ENCODE peak calls at places on chromosomes 16 and 17, in ten cellular contexts. B is iris pigment epithelial cell; M is uterus; A is NCI-H1092; X is CD4-positive, alpha-beta T cell; G is NCI-H1105 treated with DMSO at 0.1 percent for 48 hours; N is heart right ventricle; O is hepatocyte; I is HTR-8/SVneo; J is ELF-1. D is an unnamed sample.

GRCh38 chr17:7538891-7539290 is 10.0 kb upstream of the TNFSF12 start:
- DNase-seq in M (no peak), B (peak), X (no peak), A (no peak), O (no peak), N (no peak), I (no peak), J (no peak), G (no peak), D (no peak)

GRCh38 chr17:46800573-46800972 is 17.9 kb downstream of the WNT3 start:
- DNase-seq in M (no peak), I (no peak), G (no peak), X (no peak), O (no peak), B (no peak), N (no peak), J (no peak), A (no peak), D (no peak)

GRCh38 chr17:29124135-29124930 is 55.9 kb downstream of the MYO18A start:
- DNase-seq in A (peak), J (peak), B (peak), O (peak), I (peak), N (peak), X (no peak), G (peak), M (peak), D (peak)

GRCh38 chr17:81053043-81053970 is 18.4 kb downstream of the BAIAP2 start:
- DNase-seq in N (no peak), J (peak), M (no peak), O (no peak), X (no peak), I (no peak), G (no peak), B (no peak), A (no peak), D (peak)

GRCh38 chr17:62898239-62898864 is 67.7 kb upstream of the TANC2 start:
- DNase-seq in O (peak), N (peak), J (peak), I (peak), G (no peak), X (no peak), B (no peak), M (no peak), A (no peak), D (no peak)

GRCh38 chr17:66580601-66581385 is 254.1 kb upstream of the CACNG5 start:
- DNase-seq in B (peak), O (peak), N (peak), G (peak), J (no peak), A (no peak), M (peak), I (no peak), X (no peak), D (no peak)

GRCh38 chr17:49746791-49747490 is 17.0 kb downstream of the FAM117A start:
- DNase-seq in M (no peak), B (no peak), X (no peak), J (no peak), A (no peak), I (no peak), N (no peak), O (no peak), G (no peak), D (no peak)

GRCh38 chr17:79064026-79064425 is 10.6 kb upstream of the ENGASE start:
- DNase-seq in N (no peak), I (no peak), B (no peak), X (no peak), A (no peak), G (no peak), J (no peak), O (no peak), M (no peak), D (no peak)

GRCh38 chr17:1060991-1061390 is 64.1 kb downstream of the TIMM22 start:
- DNase-seq in A (peak), N (no peak), I (peak), O (peak), G (no peak), X (no peak), M (no peak), J (no peak), B (peak), D (no peak)

GRCh38 chr17:68539536-68540469 is 27.6 kb downstream of the PRKAR1A start:
- DNase-seq in O (peak), A (no peak), G (no peak), I (no peak), N (no peak), B (peak), X (no peak), J (peak), M (peak), D (no peak)

GRCh38 chr17:58285422-58285810 is 4.7 kb upstream of the MPO start:
- DNase-seq in A (no peak), N (no peak), I (no peak), O (no peak), G (no peak), M (no peak), J (no peak), B (no peak), X (no peak), D (no peak)

GRCh38 chr17:28898261-28898955 is 875 bp upstream of the FLOT2 start:
- DNase-seq in G (no peak), J (no peak), B (no peak), A (no peak), I (no peak), O (no peak), X (no peak), M (no peak), N (no peak), D (no peak)

GRCh38 chr16:87040169-87041117 is 276.7 kb downstream of the C16orf95 start:
- DNase-seq in M (no peak), G (no peak), B (no peak), X (no peak), J (no peak), N (no peak), A (no peak), O (no peak), I (no peak), D (no peak)

GRCh38 chr16:23435500-23435899 is 17.5 kb downstream of the COG7 start:
- DNase-seq in O (peak), N (peak), A (peak), M (peak), J (peak), B (peak), G (no peak), X (peak), I (peak), D (peak)

GRCh38 chr17:16466407-16466806 is 25.6 kb downstream of the LRRC75A start:
- DNase-seq in J (no peak), O (peak), I (no peak), M (no peak), N (no peak), G (no peak), B (no peak), X (no peak), A (no peak), D (no peak)

GRCh38 chr17:80260791-80261158 is at the start of gene RNF213:
- DNase-seq in O (peak), M (peak), A (peak), J (no peak), G (peak), X (peak), B (peak), N (peak), I (peak), D (peak)

GRCh38 chr17:66633322-66633965 is 201.5 kb upstream of the CACNG5 start:
- DNase-seq in N (no peak), A (no peak), X (no peak), M (no peak), J (no peak), B (peak), O (no peak), I (no peak), G (no peak), D (no peak)

GRCh38 chr16:12094537-12095265 is 118.2 kb downstream of the SNX29 start:
- DNase-seq in X (no peak), O (no peak), B (no peak), I (no peak), N (no peak), M (no peak), J (no peak), G (no peak), A (no peak), D (no peak)

GRCh38 chr17:42683407-42684031 is 1.2 kb downstream of the CNTNAP1 start:
- DNase-seq in X (no peak), G (no peak), A (no peak), J (no peak), N (no peak), I (no peak), M (peak), B (peak), O (no peak), D (peak)

GRCh38 chr17:37802712-37803416 is 58.0 kb upstream of the HNF1B start:
- DNase-seq in N (peak), X (no peak), M (no peak), I (no peak), G (no peak), B (peak), J (no peak), A (no peak), O (no peak), D (no peak)

GRCh38 chr17:44390250-44390649 is 801 bp upstream of the ITGA2B start:
- DNase-seq in X (no peak), O (no peak), B (no peak), N (no peak), J (no peak), A (no peak), I (no peak), G (no peak), M (no peak), D (peak)